ENCODE peak calls at places on chromosomes 11 and 22, in six cellular contexts. R, A, S, Y, N and I are unnamed samples.

GRCh38 chr22:39859903-39860588 is 33.5 kb downstream of the ENTHD1 start:
- ATAC-seq in R (no peak), A (no peak), S (no peak), Y (peak; percentile 91), N (no peak), I (no peak)

GRCh38 chr22:28801845-28802594 is 1.7 kb upstream of the XBP1 start:
- ATAC-seq in R (no peak), A (no peak), S (peak; percentile 43), Y (no peak), N (peak; percentile 6), I (no peak)

GRCh38 chr11:130032931-130033330 is 30.3 kb upstream of the PRDM10 start:
- ATAC-seq in R (no peak), A (no peak), S (no peak), Y (no peak), N (no peak), I (no peak)

GRCh38 chr11:89491141-89491690 is at the start of gene NOX4:
- ATAC-seq in R (no peak), A (peak; percentile 87), S (peak; percentile 94), Y (no peak), N (no peak), I (peak; percentile 71)

GRCh38 chr11:128341280-128341679 is 246.1 kb downstream of the ETS1 start:
- ATAC-seq in R (no peak), A (no peak), S (no peak), Y (no peak), N (no peak), I (no peak)

GRCh38 chr22:22168190-22168940 is 76.2 kb upstream of the VPREB1 start:
- ATAC-seq in R (peak; percentile 49), A (no peak), S (no peak), Y (peak; percentile 74), N (peak; percentile 65), I (no peak)

GRCh38 chr22:17724678-17725464 is 49.4 kb downstream of the BID start:
- ATAC-seq in R (no peak), A (no peak), S (no peak), Y (no peak), N (peak; percentile 23), I (no peak)

GRCh38 chr11:58618215-58618614 is 4.2 kb upstream of the CNTF start:
- ATAC-seq in R (peak; percentile 58), A (no peak), S (peak; percentile 96), Y (peak; percentile 78), N (peak; percentile 88), I (no peak)

GRCh38 chr11:16346975-16347374 is 9.4 kb downstream of the SOX6 start:
- ATAC-seq in R (no peak), A (no peak), S (no peak), Y (no peak), N (peak; percentile 83), I (no peak)

GRCh38 chr11:128161994-128162393 is 425.4 kb downstream of the ETS1 start:
- ATAC-seq in R (no peak), A (no peak), S (no peak), Y (no peak), N (no peak), I (no peak)

GRCh38 chr11:71999360-71999759 is 651 bp downstream of the IL18BP start:
- ATAC-seq in R (no peak), A (peak; percentile 37), S (no peak), Y (no peak), N (no peak), I (peak; percentile 67)

GRCh38 chr11:130198964-130199363 is 39.4 kb downstream of the ST14 start:
- ATAC-seq in R (peak; percentile 68), A (no peak), S (peak; percentile 59), Y (no peak), N (peak; percentile 66), I (no peak)

GRCh38 chr11:29120329-29120695 is 896.5 kb downstream of the KCNA4 start:
- ATAC-seq in R (no peak), A (no peak), S (no peak), Y (no peak), N (no peak), I (no peak)

GRCh38 chr22:24845036-24845918 is 39.3 kb downstream of the SGSM1 start:
- ATAC-seq in R (no peak), A (peak; percentile 72), S (no peak), Y (no peak), N (no peak), I (no peak)

GRCh38 chr22:20979243-20979809 is 2.8 kb upstream of the LZTR1 start:
- ATAC-seq in R (no peak), A (peak; percentile 35), S (no peak), Y (no peak), N (peak; percentile 1), I (peak; percentile 59)

GRCh38 chr22:44347549-44347948 is 34.8 kb upstream of the SHISAL1 start:
- ATAC-seq in R (no peak), A (no peak), S (no peak), Y (no peak), N (no peak), I (no peak)

GRCh38 chr22:22080270-22080669 is 97.7 kb upstream of the TOP3B start:
- ATAC-seq in R (no peak), A (no peak), S (no peak), Y (no peak), N (no peak), I (no peak)

GRCh38 chr11:134261626-134262488 is 8.5 kb downstream of the ACAD8 start:
- ATAC-seq in R (peak; percentile 90), A (peak; percentile 25), S (peak; percentile 95), Y (peak; percentile 83), N (peak; percentile 86), I (no peak)

GRCh38 chr11:68074584-68075352 is 35.9 kb downstream of the TCIRG1 start:
- ATAC-seq in R (no peak), A (no peak), S (no peak), Y (no peak), N (no peak), I (no peak)

GRCh38 chr11:68082478-68082877 is 38.7 kb downstream of the CHKA start:
- ATAC-seq in R (no peak), A (no peak), S (no peak), Y (no peak), N (no peak), I (no peak)

GRCh38 chr11:68076371-68077042 is 37.7 kb downstream of the TCIRG1 start:
- ATAC-seq in R (no peak), A (no peak), S (peak; percentile 69), Y (peak; percentile 21), N (peak; percentile 77), I (no peak)

GRCh38 chr11:68081691-68082090 is 39.5 kb downstream of the CHKA start:
- ATAC-seq in R (no peak), A (no peak), S (no peak), Y (no peak), N (no peak), I (no peak)

GRCh38 chr11:68077617-68078592 is 39.1 kb downstream of the TCIRG1 start:
- ATAC-seq in R (no peak), A (no peak), S (peak; percentile 15), Y (peak; percentile 97), N (no peak), I (no peak)
- TF ChIP-seq POLR2AphosphoS5 in R (no peak), A (no peak), S (no peak), Y (peak; percentile 34), N (no peak), I (no peak)

GRCh38 chr11:779955-780532 is 2.8 kb upstream of the GATD1 start:
- ATAC-seq in R (no peak), A (no peak), S (no peak), Y (no peak), N (no peak), I (no peak)

GRCh38 chr11:774873-775592 is 2.3 kb downstream of the GATD1 start:
- ATAC-seq in R (no peak), A (no peak), S (no peak), Y (no peak), N (no peak), I (no peak)

GRCh38 chr11:779120-779954 is 2.0 kb upstream of the GATD1 start:
- ATAC-seq in R (no peak), A (no peak), S (no peak), Y (no peak), N (no peak), I (no peak)

GRCh38 chr11:776459-777287 is 614 bp downstream of the GATD1 start:
- ATAC-seq in R (peak; percentile 59), A (peak; percentile 69), S (peak; percentile 56), Y (peak; percentile 59), N (peak; percentile 53), I (peak; percentile 40)

DNA sequence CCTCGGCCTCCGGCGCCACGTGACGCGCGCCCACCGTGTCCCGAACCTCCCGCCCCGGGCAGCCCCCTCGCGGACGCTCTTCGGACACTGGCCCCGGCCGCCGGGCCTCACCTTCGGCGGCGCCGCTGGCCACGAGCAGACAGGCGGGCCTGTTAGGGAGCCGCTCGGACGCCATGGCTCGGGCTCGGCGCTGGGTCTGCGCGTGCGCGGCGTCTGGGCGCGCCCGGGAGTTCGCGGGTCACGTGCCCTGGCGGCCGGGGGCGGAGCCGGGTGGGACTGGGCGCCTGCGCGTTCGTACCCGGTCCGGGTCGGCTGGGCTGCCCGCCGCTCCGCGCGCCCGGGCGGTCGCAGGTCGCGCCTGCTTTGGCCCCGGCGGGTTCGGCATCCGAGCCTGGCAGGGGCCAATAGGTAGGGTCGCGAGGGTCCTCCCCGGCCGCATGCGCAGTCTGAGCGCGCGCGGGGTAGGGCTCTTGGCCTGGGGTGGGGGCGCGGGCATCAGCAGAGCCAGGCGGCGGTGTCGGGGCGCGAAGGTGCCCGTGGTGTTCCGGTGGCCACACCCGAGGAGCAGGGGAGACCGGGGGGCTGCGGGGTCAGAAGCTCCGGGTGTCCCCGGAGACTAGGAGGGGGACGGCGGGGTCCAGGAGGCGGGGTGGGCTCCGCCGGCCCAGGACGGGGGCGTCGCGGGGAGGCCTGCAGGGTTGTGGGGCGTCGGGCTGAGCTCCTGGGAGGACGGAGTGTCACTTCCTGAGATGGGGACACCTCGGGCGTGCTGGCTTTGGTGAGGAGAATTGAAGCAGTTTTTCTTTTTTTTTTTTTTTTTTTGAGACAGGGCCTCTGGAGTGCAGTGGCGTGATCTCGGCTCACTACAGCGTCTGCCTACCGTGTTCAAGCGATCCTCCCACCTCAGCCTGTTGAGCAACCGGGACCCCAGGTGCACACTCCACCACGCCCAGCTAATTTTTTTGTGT is at the start of gene GATD1:
- ATAC-seq in R (peak; percentile 79), A (peak; percentile 97), S (peak; percentile 73), Y (peak; percentile 91), N (peak; percentile 88), I (peak; percentile 96)
- TF ChIP-seq POLR2A in R (peak; percentile 97), A (peak; percentile 63), S (peak; percentile 57), Y (peak; percentile 88), N (peak; percentile 82), I (peak; percentile 91)

GRCh38 chr22:43136255-43136654 is 6.9 kb downstream of the MCAT start:
- ATAC-seq in R (peak; percentile 86), A (peak; percentile 60), S (peak; percentile 95), Y (peak; percentile 93), N (peak; percentile 78), I (peak; percentile 40)
- TF ChIP-seq CTCF in R (peak; percentile 86), A (peak; percentile 66), S (peak; percentile 85), Y (peak; percentile 62), N (peak; percentile 55), I (no peak)

DNA sequence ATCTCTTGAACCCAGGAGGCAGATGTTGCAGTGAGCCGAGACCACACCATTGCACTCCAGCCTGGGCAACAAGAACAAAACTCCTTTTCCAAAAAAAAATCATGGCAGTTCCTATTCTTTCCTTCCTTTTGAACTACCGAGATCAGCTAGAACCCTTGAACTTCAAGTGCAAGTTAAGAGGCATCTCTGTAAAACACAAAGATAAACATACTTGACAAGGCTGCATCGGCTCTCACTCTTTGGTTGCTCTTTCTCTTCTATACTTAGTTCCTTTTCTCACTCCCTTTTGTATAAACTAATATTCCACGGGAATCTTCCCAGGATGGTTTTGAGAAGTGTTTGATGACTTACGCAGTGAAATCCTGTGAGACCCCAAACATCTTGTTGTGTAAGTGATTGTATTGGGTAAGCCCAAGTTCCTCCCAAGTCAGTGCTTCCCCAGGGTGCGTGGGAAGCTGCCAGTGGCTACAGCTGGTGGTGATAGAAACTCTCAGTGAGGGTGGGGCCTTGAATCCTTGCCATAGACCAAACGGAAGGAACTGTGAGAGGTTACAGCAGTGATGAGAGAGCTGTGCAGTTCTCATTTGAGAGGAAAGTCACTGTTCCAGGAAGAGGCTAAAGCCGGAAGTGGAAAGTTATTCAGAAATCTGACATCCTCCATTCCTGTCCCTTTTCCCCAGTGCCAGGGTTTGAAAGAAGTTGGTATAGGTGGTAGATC is 24.1 kb upstream of the CDC42EP2 start:
- ATAC-seq in R (no peak), A (peak; percentile 96), S (no peak), Y (peak; percentile 95), N (peak; percentile 84), I (peak; percentile 88)
- TF ChIP-seq POLR2AphosphoS5 in R (no peak), A (peak; percentile 97), S (no peak), Y (no peak), N (no peak), I (peak; percentile 93)